ENCODE peak calls at places on chromosomes 2 and 18, in nine cellular contexts. S, D, R, M, P, X, T, V and J are unnamed samples.

GRCh38 chr2:95329891-95330822 is 33.0 kb downstream of the KCNIP3 start:
- DNase-seq in S (no peak), D (no peak), R (no peak), M (no peak), P (no peak), X (no peak), T (no peak), V (no peak), J (no peak)

GRCh38 chr18:50706199-50706598 is 113.6 kb downstream of the MRO start:
- DNase-seq in S (no peak), D (no peak), R (peak), M (no peak), P (no peak), X (no peak), T (no peak), V (no peak), J (no peak)

GRCh38 chr2:19805266-19805665 is 96.5 kb downstream of the TTC32 start:
- DNase-seq in S (no peak), D (no peak), R (no peak), M (no peak), P (no peak), X (no peak), T (no peak), V (no peak), J (no peak)

GRCh38 chr2:24024018-24024417 is 14.1 kb downstream of the MFSD2B start:
- DNase-seq in S (no peak), D (no peak), R (no peak), M (no peak), P (no peak), X (no peak), T (peak), V (no peak), J (no peak)

GRCh38 chr18:6363216-6363615 is 51.5 kb downstream of the L3MBTL4 start:
- DNase-seq in S (no peak), D (no peak), R (no peak), M (no peak), P (no peak), X (no peak), T (no peak), V (no peak), J (no peak)

GRCh38 chr18:62324917-62325805 is at the start of gene TNFRSF11A:
- DNase-seq in S (peak), D (peak), R (no peak), M (no peak), P (no peak), X (peak), T (no peak), V (peak), J (peak)

GRCh38 chr18:10022365-10022764 is 108.5 kb downstream of the VAPA start:
- DNase-seq in S (no peak), D (no peak), R (no peak), M (no peak), P (no peak), X (no peak), T (no peak), V (no peak), J (no peak)

GRCh38 chr18:76414936-76415621 is 80.0 kb downstream of the ZNF516 start:
- DNase-seq in S (peak), D (no peak), R (no peak), M (no peak), P (no peak), X (no peak), T (no peak), V (no peak), J (no peak)

GRCh38 chr18:23191952-23192662 is 56.8 kb downstream of the CABLES1 start:
- DNase-seq in S (peak), D (peak), R (peak), M (no peak), P (peak), X (no peak), T (peak), V (no peak), J (peak)

GRCh38 chr18:44592639-44593038 is 88.0 kb upstream of the SETBP1 start:
- DNase-seq in S (no peak), D (no peak), R (no peak), M (no peak), P (no peak), X (no peak), T (peak), V (no peak), J (no peak)

GRCh38 chr2:39682078-39682477 is 16.4 kb downstream of the TMEM178A start:
- DNase-seq in S (no peak), D (no peak), R (no peak), M (no peak), P (no peak), X (no peak), T (no peak), V (no peak), J (no peak)

GRCh38 chr18:22337878-22338277 is 79.8 kb downstream of the CTAGE1 start:
- DNase-seq in S (no peak), D (no peak), R (no peak), M (no peak), P (no peak), X (no peak), T (no peak), V (no peak), J (no peak)

GRCh38 chr2:172736419-172737174 is 952 bp downstream of the RAPGEF4 start:
- DNase-seq in S (no peak), D (no peak), R (no peak), M (no peak), P (no peak), X (peak), T (no peak), V (no peak), J (no peak)

GRCh38 chr2:12083713-12084420 is 337.4 kb downstream of the LPIN1 start:
- DNase-seq in S (no peak), D (no peak), R (no peak), M (no peak), P (no peak), X (no peak), T (no peak), V (no peak), J (no peak)

GRCh38 chr2:241118727-241119505 is 16.8 kb upstream of the MTERF4 start:
- DNase-seq in S (peak), D (no peak), R (peak), M (no peak), P (no peak), X (no peak), T (no peak), V (no peak), J (no peak)

GRCh38 chr2:239313251-239313650 is 87.6 kb downstream of the HDAC4 start:
- DNase-seq in S (no peak), D (no peak), R (peak), M (no peak), P (peak), X (no peak), T (no peak), V (no peak), J (no peak)

GRCh38 chr2:166361351-166362153 is 14.2 kb downstream of the SCN9A start:
- DNase-seq in S (no peak), D (no peak), R (no peak), M (no peak), P (no peak), X (peak), T (peak), V (no peak), J (no peak)

GRCh38 chr18:36544036-36544725 is 246.7 kb downstream of the FHOD3 start:
- DNase-seq in S (no peak), D (no peak), R (no peak), M (peak), P (peak), X (no peak), T (no peak), V (peak), J (no peak)

GRCh38 chr18:25306671-25307070 is 45.3 kb downstream of the ZNF521 start:
- DNase-seq in S (no peak), D (no peak), R (no peak), M (no peak), P (no peak), X (no peak), T (peak), V (no peak), J (no peak)

GRCh38 chr2:53210538-53210937 is 557.1 kb upstream of the CHAC2 start:
- DNase-seq in S (no peak), D (no peak), R (no peak), M (no peak), P (no peak), X (no peak), T (no peak), V (no peak), J (no peak)

GRCh38 chr2:45014016-45014702 is 4.9 kb upstream of the SIX2 start:
- DNase-seq in S (no peak), D (peak), R (no peak), M (no peak), P (peak), X (peak), T (no peak), V (no peak), J (peak)

GRCh38 chr2:233245406-233245805 is 6.1 kb upstream of the ATG16L1 start:
- DNase-seq in S (no peak), D (no peak), R (no peak), M (no peak), P (no peak), X (no peak), T (no peak), V (no peak), J (no peak)

GRCh38 chr2:43321446-43321845 is 95.0 kb upstream of the ZFP36L2 start:
- DNase-seq in S (no peak), D (no peak), R (no peak), M (no peak), P (no peak), X (no peak), T (no peak), V (no peak), J (no peak)

GRCh38 chr2:96847586-96847985 is 3.8 kb upstream of the ANKRD23 start:
- DNase-seq in S (no peak), D (no peak), R (no peak), M (no peak), P (no peak), X (peak), T (no peak), V (no peak), J (no peak)

GRCh38 chr2:98913916-98914712 is 21.9 kb downstream of the CRACDL start:
- DNase-seq in S (peak), D (no peak), R (peak), M (no peak), P (no peak), X (no peak), T (no peak), V (no peak), J (no peak)

GRCh38 chr2:189217546-189217945 is 38.0 kb upstream of the COL5A2 start:
- DNase-seq in S (no peak), D (no peak), R (no peak), M (no peak), P (no peak), X (no peak), T (peak), V (no peak), J (peak)

GRCh38 chr18:76689646-76690264 is 132.6 kb upstream of the ZNF236 start:
- DNase-seq in S (no peak), D (no peak), R (peak), M (no peak), P (no peak), X (no peak), T (no peak), V (no peak), J (no peak)

GRCh38 chr2:83584674-83585073 is 874.4 kb downstream of the SUCLG1 start:
- DNase-seq in S (no peak), D (no peak), R (no peak), M (no peak), P (no peak), X (no peak), T (no peak), V (no peak), J (no peak)

GRCh38 chr2:205607146-205607545 is 75.2 kb upstream of the NRP2 start:
- DNase-seq in S (no peak), D (no peak), R (no peak), M (no peak), P (no peak), X (no peak), T (no peak), V (no peak), J (no peak)

GRCh38 chr2:138658187-138658894 is 121.8 kb downstream of the NXPH2 start:
- DNase-seq in S (no peak), D (no peak), R (no peak), M (no peak), P (no peak), X (peak), T (no peak), V (no peak), J (no peak)

GRCh38 chr18:80143876-80144275 is 34.8 kb downstream of the ADNP2 start:
- DNase-seq in S (no peak), D (no peak), R (no peak), M (no peak), P (no peak), X (no peak), T (peak), V (no peak), J (no peak)

GRCh38 chr2:75289771-75290170 is 90.5 kb upstream of the TACR1 start:
- DNase-seq in S (no peak), D (no peak), R (no peak), M (no peak), P (no peak), X (no peak), T (peak), V (no peak), J (no peak)

GRCh38 chr2:145096582-145096981 is 576.7 kb upstream of the ZEB2 start:
- DNase-seq in S (no peak), D (no peak), R (no peak), M (no peak), P (no peak), X (no peak), T (peak), V (no peak), J (peak)

GRCh38 chr2:109456776-109457175 is 157.0 kb downstream of the SEPTIN10 start:
- DNase-seq in S (peak), D (no peak), R (peak), M (no peak), P (no peak), X (no peak), T (no peak), V (no peak), J (no peak)

GRCh38 chr2:222304737-222305509 is 6.1 kb upstream of the PAX3 start:
- DNase-seq in S (no peak), D (no peak), R (no peak), M (no peak), P (no peak), X (peak), T (no peak), V (no peak), J (no peak)

GRCh38 chr2:219871396-219871795 is 244.0 kb downstream of the SLC4A3 start:
- DNase-seq in S (no peak), D (no peak), R (no peak), M (no peak), P (no peak), X (no peak), T (no peak), V (no peak), J (no peak)

GRCh38 chr2:238216651-238217184 is 13.2 kb upstream of the ILKAP start:
- DNase-seq in S (no peak), D (no peak), R (no peak), M (no peak), P (no peak), X (no peak), T (no peak), V (no peak), J (no peak)

GRCh38 chr18:68983126-68983525 is 185.2 kb downstream of the CCDC102B start:
- DNase-seq in S (no peak), D (no peak), R (no peak), M (no peak), P (no peak), X (no peak), T (no peak), V (no peak), J (no peak)

GRCh38 chr2:197515798-197516761 is at the start of gene MOB4:
- DNase-seq in S (peak), D (peak), R (peak), M (peak), P (peak), X (peak), T (peak), V (peak), J (peak)
- TF ChIP-seq POLR2A in S (peak), D (peak), R (peak), M (no peak), P (peak), X (peak), T (peak), V (peak), J (peak)

GRCh38 chr2:85561280-85562212 is at the start of gene GGCX:
- DNase-seq in S (peak), D (peak), R (peak), M (peak), P (peak), X (peak), T (peak), V (peak), J (peak)
- TF ChIP-seq POLR2A in S (peak), D (peak), R (peak), M (no peak), P (peak), X (peak), T (peak), V (peak), J (peak)

DNA sequence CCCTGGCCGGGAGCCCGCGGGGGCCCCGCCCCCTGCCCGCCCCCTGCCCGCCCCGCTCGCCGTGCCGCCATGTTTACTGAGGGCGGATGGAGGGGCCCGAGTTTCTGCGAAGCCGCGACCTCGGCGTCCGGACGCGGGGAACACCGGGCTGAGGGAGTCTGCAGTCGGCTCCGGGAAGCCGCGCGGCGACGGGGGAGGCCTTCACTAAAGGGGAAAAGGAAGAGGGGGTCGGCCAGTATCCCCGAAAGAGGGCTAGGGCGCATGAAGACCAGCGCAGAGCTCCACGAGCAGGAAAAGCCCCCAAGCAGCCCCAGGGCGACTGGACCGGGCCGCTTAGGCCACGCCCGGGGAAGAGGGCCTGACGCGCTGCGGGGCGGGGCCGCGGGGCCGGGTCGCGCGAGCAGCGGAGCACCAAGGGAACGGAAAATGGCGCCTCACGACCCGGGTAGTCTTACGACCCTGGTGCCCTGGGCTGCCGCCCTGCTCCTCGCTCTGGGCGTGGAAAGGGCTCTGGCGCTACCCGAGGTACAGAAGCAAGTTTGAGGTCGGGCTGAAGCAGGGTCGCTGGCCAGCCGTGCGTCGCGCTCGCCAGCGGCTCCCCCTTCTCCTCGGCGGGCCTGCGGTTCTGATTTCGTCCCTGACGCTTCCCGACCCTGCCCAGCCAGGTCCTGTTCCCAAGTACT is at the start of the genes ATRAID and SLC5A6:
- DNase-seq in S (peak), D (peak), R (peak), M (peak), P (peak), X (peak), T (peak), V (peak), J (peak)
- TF ChIP-seq POLR2A in S (peak), D (peak), R (peak), M (no peak), P (no peak), X (peak), T (peak), V (peak), J (peak)

DNA sequence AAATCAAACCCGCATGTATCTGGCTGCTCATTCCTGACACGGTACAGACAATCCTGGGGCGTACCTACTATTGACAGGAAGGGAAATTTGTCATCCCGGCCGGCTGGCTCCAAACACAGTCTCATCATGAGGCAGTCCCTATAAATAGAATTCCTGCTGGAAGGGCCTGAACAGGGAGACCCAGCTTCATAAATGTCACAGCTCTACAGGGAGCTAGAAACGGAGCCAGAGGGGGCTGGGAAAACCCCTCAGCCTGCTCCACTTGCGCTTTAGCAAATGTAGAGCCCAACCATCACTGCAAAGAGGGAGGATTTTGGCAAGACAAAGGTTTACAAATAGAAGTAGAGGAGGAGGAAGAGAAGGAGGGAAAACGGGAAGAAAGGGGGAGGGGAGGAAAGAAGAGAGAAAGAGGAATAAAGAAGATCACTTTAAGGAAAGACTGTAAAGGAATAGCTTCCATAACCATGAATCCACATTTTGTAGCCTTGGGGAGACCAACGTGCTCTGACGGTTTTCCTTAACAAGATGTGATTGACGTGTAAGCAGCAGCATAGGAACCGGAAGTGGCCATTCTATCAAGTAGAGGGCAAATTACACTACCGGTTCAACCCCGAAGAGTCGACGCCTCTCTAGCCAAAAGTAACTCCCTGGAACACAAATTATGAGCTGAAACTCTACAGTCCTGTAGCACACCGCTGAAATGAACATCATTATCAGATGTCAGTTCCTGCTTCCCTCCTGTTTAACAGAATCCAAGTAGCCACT is 56.8 kb upstream of the TTN start:
- DNase-seq in S (no peak), D (no peak), R (peak), M (peak), P (peak), X (no peak), T (no peak), V (no peak), J (peak)
- TF ChIP-seq POLR2A in S (no peak), D (no peak), R (no peak), M (no peak), P (no peak), X (no peak), T (no peak), V (no peak), J (no peak)

GRCh38 chr2:230904856-230905447 is 20.1 kb downstream of the GPR55 start:
- DNase-seq in S (peak), D (peak), R (peak), M (no peak), P (no peak), X (no peak), T (no peak), V (no peak), J (no peak)
- TF ChIP-seq POLR2A in S (no peak), D (no peak), R (no peak), M (no peak), P (no peak), X (no peak), T (no peak), V (no peak), J (no peak)

DNA sequence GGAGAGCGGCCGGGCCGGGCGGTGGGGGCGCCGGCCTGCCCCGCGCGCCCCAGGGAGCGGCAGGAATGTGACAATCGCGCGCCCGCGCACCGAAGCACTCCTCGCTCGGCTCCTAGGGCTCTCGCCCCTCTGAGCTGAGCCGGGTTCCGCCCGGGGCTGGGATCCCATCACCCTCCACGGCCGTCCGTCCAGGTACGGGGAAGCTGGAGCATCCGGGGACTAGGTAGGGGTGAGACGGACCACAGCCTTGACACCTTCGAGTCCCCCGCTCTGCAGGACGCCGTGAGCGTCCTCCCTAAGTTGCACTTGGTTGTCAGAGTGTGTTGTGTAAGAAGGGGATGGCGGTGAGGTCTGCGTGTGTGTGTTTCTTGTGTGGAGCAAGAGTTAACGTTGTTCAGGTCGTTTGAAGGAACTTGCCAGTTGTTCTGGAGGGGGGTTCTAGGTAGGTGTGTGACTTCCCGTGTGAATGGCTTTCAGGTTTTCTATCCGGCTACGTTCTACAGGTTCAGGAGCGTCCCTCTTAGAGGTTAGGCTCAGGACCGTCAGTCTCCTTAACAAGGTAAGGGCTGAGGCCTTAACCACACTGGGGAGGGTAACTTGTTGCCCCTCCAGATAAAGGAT is 393 bp downstream of the IL1R1 start:
- DNase-seq in S (no peak), D (no peak), R (peak), M (peak), P (no peak), X (peak), T (peak), V (no peak), J (no peak)
- TF ChIP-seq POLR2A in S (no peak), D (no peak), R (no peak), M (no peak), P (peak), X (no peak), T (peak), V (no peak), J (no peak)